ENCODE peak calls at places on chromosomes 3 and 15, in eight cellular contexts. Y, S, Q, Z, L, X, P and H are unnamed samples. For H3K27me3, the result is how much of the 10 kb centered on the place peaks cover.

GRCh38 chr3:114879059-114880031 is 267.7 kb downstream of the ZBTB20 start:
- DNase-seq in Y (no peak), L (peak), S (no peak), X (no peak), Z (no peak), Q (no peak), P (no peak), H (no peak)

GRCh38 chr3:129226374-129226773 is 23.0 kb upstream of the COPG1 start:
- DNase-seq in X (peak), P (no peak), Z (peak), Q (peak), Y (no peak), S (peak), L (peak), H (no peak)

GRCh38 chr3:102235679-102236078 is 199.1 kb upstream of the ZPLD1 start:
- DNase-seq in X (no peak), L (no peak), Q (no peak), Z (no peak), P (peak), Y (no peak), S (no peak), H (no peak)

GRCh38 chr3:165390171-165390570 is 194.0 kb upstream of the SLITRK3 start:
- DNase-seq in P (no peak), X (no peak), Z (no peak), S (no peak), Y (no peak), L (no peak), Q (no peak), H (no peak)

GRCh38 chr3:36729204-36730056 is 34.9 kb downstream of the DCLK3 start:
- DNase-seq in P (peak), Y (peak), L (peak), S (peak), Q (no peak), X (no peak), Z (no peak), H (no peak)

GRCh38 chr15:68149059-68149458 is 56.1 kb downstream of the CALML4 start:
- DNase-seq in P (no peak), L (peak), Y (no peak), S (no peak), X (no peak), Q (no peak), Z (no peak), H (no peak)

GRCh38 chr3:105584351-105584790 is 217.7 kb downstream of the ALCAM start:
- DNase-seq in Y (no peak), L (peak), X (no peak), Q (no peak), Z (no peak), P (no peak), S (no peak), H (no peak)

GRCh38 chr15:83288381-83288801 is 3.9 kb upstream of the BNC1 start:
- DNase-seq in Y (no peak), P (no peak), Q (no peak), X (no peak), Z (no peak), S (no peak), L (no peak), H (no peak)

GRCh38 chr15:68447976-68448755 is 16.2 kb upstream of the ITGA11 start:
- DNase-seq in X (no peak), Q (no peak), Y (no peak), S (no peak), Z (no peak), P (no peak), L (no peak), H (no peak)

GRCh38 chr3:128296469-128297251 is 143.4 kb downstream of the EEFSEC start:
- DNase-seq in L (no peak), X (no peak), Q (no peak), Y (no peak), Z (no peak), S (no peak), P (no peak), H (no peak)

GRCh38 chr15:46280753-46281521 is 646.1 kb downstream of the SQOR start:
- DNase-seq in L (no peak), Y (no peak), Q (no peak), P (peak), S (no peak), Z (no peak), X (no peak), H (peak)

GRCh38 chr3:43171770-43172169 is 65.9 kb upstream of the POMGNT2 start:
- DNase-seq in S (no peak), P (no peak), X (no peak), Q (no peak), Y (no peak), Z (no peak), L (no peak), H (no peak)

GRCh38 chr3:56792201-56792600 is 9.5 kb downstream of the ARHGEF3 start:
- DNase-seq in Q (no peak), X (no peak), P (no peak), Z (no peak), Y (no peak), L (no peak), S (no peak), H (no peak)

GRCh38 chr3:105465251-105465853 is 98.6 kb downstream of the ALCAM start:
- DNase-seq in P (no peak), L (no peak), Q (no peak), Z (no peak), Y (no peak), X (no peak), S (no peak), H (no peak)

GRCh38 chr15:62035256-62035908 is 24.9 kb downstream of the VPS13C start:
- DNase-seq in Q (no peak), P (no peak), S (no peak), L (peak), Z (no peak), X (no peak), Y (peak), H (no peak)

GRCh38 chr3:49924683-49925082 is 4.9 kb downstream of the MON1A start:
- DNase-seq in L (peak), S (no peak), P (no peak), X (no peak), Z (no peak), Y (peak), Q (no peak), H (no peak)

GRCh38 chr3:31530039-31530983 is 2.4 kb upstream of the STT3B start:
- DNase-seq in X (no peak), Z (no peak), S (no peak), Y (no peak), L (no peak), P (no peak), Q (no peak), H (no peak)
- H3K27ac ChIP-seq in X (no peak), Z (no peak), S (peak), Y (no peak), L (no peak), P (no peak), Q (no peak), H (no peak)

DNA sequence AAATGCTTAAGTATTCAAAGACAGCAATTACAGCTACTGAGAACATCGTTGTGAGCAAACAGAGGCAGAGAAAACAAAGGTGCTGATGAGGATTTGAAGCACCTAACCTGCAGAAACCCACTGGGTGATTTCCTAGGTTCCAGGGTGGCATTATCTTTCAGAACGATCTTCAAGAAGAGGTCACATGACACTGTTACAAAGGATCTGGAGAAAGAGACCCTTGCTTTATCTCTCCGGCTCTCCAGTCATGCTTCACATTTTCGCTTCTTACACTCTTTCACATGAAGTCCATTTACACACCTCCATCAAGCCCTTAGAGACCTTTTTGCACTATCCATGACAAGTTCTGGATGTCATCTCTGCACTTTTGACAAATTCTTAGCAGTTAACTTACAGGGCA is 70.8 kb downstream of the GOLGA8B start:
- DNase-seq in Y (no peak), Z (no peak), Q (no peak), L (no peak), S (no peak), X (no peak), P (no peak), H (no peak)
- H3K27me3 ChIP-seq in Y (under half), Z (under half), Q (under half), L (under half), S (under half), X (under half), P (half or more), H (under half)

GRCh38 chr3:4983739-4984510 is 4.7 kb downstream of the BHLHE40 start:
- DNase-seq in Q (peak), Y (peak), X (no peak), S (peak), Z (peak), L (peak), P (peak), H (no peak)

GRCh38 chr3:4984511-4984864 is 5.3 kb downstream of the BHLHE40 start:
- DNase-seq in Z (no peak), L (no peak), Q (no peak), Y (no peak), X (no peak), S (no peak), P (no peak), H (no peak)

GRCh38 chr3:4981160-4981687 is 2.0 kb downstream of the BHLHE40 start:
- DNase-seq in Q (no peak), L (peak), Y (no peak), P (no peak), Z (no peak), S (no peak), X (no peak), H (no peak)

GRCh38 chr3:4981688-4982494 is 2.7 kb downstream of the BHLHE40 start:
- DNase-seq in L (peak), Y (no peak), S (no peak), Z (no peak), P (no peak), X (no peak), Q (no peak), H (no peak)

GRCh38 chr3:4982773-4983738 is 3.8 kb downstream of the BHLHE40 start:
- DNase-seq in S (no peak), Q (no peak), P (no peak), Z (no peak), X (no peak), L (peak), Y (no peak), H (no peak)
- H3K27ac ChIP-seq in S (peak), Q (peak), P (no peak), Z (peak), X (peak), L (peak), Y (peak), H (no peak)

GRCh38 chr15:77731067-77731466 is 98.4 kb upstream of the LINGO1 start:
- DNase-seq in P (no peak), Q (no peak), X (no peak), L (no peak), Y (no peak), S (no peak), Z (no peak), H (no peak)
- H3K27me3 ChIP-seq in P (under half), Q (under half), X (under half), L (under half), Y (under half), S (under half), Z (under half), H (under half)

GRCh38 chr3:123386477-123387040 is 62.3 kb downstream of the ADCY5 start:
- DNase-seq in L (no peak), Q (no peak), X (no peak), S (no peak), Y (no peak), P (no peak), Z (no peak), H (no peak)

GRCh38 chr3:123388811-123389210 is 60.1 kb downstream of the ADCY5 start:
- DNase-seq in X (no peak), P (no peak), S (no peak), Q (peak), Y (no peak), Z (no peak), L (no peak), H (no peak)

GRCh38 chr3:123388050-123388449 is 60.8 kb downstream of the ADCY5 start:
- DNase-seq in S (no peak), P (no peak), L (no peak), Y (no peak), Z (no peak), X (no peak), Q (no peak), H (no peak)

GRCh38 chr3:123390865-123391613 is 57.9 kb downstream of the ADCY5 start:
- DNase-seq in X (no peak), P (no peak), Y (no peak), L (peak), S (no peak), Z (no peak), Q (no peak), H (no peak)

DNA sequence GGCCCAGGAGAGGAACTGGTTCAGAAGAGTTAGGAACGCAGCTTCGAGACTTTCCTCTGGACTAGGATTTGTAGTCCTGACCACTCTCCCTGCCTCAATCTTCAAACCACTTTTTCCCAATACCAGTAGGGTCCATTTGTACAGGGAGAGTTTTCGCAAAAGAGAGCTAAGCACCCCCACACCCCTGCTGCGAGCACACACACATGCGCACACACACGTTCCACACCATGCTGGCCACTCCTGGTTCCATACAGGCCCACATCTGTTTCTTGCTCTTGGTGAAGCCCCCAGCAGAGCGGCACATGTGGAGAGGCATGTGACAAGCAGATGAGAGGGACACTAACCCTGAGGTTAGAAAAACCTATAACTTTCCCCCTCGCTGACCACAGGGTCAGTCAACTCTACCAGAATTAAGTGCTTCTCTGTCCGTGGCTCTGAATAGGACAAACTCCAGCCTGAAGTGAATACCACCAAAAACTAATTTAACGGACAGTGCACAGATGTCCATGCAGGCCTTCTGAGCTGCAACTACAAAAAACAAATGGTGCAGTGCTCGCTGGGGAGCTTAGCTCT is 59.5 kb downstream of the ADCY5 start:
- DNase-seq in S (no peak), Y (no peak), P (no peak), Q (no peak), X (no peak), Z (no peak), L (no peak), H (no peak)
- H3K27ac ChIP-seq in S (no peak), Y (no peak), P (no peak), Q (peak), X (no peak), Z (no peak), L (no peak), H (no peak)

DNA sequence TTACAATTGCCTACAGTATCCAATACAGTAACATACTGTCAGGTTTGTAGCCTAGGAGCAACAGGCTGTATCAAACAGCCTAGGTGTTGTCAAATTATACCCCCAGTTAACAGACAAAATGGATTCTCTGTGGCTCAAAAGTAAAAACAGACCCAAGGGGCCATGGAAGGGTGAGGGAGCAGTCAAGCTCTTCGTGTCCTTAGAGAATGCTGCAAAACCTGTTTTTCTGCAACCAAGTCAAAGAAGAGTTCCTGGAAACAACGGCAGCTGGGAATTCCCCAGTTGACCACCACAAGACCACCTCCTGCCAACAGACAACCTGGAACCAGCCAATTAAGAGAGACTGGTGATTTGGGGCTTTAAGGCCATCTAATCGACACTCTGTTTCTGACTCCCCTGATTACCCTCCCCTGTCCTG is 11.1 kb upstream of the THUMPD3 start:
- DNase-seq in Z (no peak), P (no peak), Q (no peak), L (no peak), Y (no peak), S (no peak), X (no peak), H (peak)
- H3K27me3 ChIP-seq in Z (under half), P (under half), Q (under half), L (under half), Y (under half), S (under half), X (under half), H (under half)

DNA sequence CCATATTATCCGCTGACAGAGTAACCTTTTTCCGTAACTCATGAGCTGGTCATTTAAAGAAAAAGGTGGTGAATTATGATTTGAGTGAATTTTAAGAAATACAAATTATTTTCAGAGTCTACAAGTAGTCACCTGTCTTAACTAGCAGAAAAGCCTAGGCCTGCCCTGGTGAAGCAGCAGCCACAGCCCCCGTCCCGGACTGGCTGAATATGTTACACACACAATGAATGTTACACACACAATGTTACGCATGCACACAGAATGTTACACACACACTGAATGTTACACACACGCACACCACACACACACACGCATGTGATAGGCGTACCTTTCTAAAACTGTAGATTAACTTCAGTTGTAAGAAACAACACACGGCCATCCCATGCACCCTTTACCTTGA is 77.8 kb downstream of the VGLL4 start:
- DNase-seq in Y (no peak), X (no peak), P (no peak), S (no peak), Q (no peak), Z (no peak), L (no peak), H (no peak)
- H3K27ac ChIP-seq in Y (no peak), X (no peak), P (no peak), S (no peak), Q (no peak), Z (no peak), L (no peak), H (no peak)

DNA sequence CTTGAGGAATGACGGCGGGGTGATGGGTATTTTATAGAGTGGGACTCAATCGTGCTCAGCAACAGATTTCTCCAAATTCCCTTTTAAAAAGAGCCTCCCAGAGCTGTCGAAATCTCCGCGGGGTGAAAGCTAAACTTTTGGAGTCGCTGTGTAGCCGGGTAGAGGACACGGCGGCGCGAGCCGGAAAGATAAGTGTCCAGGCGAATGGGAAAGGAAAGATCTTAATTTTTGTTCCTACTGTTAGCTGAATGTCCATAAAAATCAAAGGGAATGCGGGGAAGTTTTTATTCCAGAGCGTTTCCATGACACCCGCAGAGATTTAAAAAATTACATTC is 9.1 kb downstream of the EOMES start:
- DNase-seq in Q (no peak), S (no peak), L (no peak), Y (no peak), X (no peak), P (no peak), Z (no peak), H (no peak)
- H3K27me3 ChIP-seq in Q (under half), S (under half), L (under half), Y (half or more), X (under half), P (half or more), Z (under half), H (half or more)

GRCh38 chr3:69200384-69201068 is 78.1 kb upstream of the LMOD3 start:
- DNase-seq in L (peak), Q (no peak), P (peak), Y (no peak), S (no peak), X (peak), Z (no peak), H (no peak)
- H3K27ac ChIP-seq in L (no peak), Q (no peak), P (no peak), Y (no peak), S (no peak), X (peak), Z (no peak), H (no peak)

GRCh38 chr3:15023719-15024118 is 41.4 kb downstream of the MRPS25 start:
- DNase-seq in Q (no peak), Y (no peak), S (no peak), L (no peak), P (no peak), Z (no peak), X (no peak), H (no peak)
- H3K27me3 ChIP-seq in Q (under half), Y (under half), S (under half), L (under half), P (under half), Z (under half), X (under half), H (under half)